ENCODE peak calls at places on chromosomes 1 and 21, in six cellular contexts. B is WTC11; S is stimulated activated CD4-positive, alpha-beta T cell treated with anti-CD3 and anti-CD28 coated beads, Interleukin-2, amount 100 ng/mL, for 48 hours; W is NAMALWA; J is esophagus squamous epithelium; C is activated T-helper 1 cell treated with anti-CD3 and anti-CD28 coated beads, Interleukin-12 subunit alpha, Interleukin-12 subunit beta, Interleukin-2, Interleukin-4 antibody, amounts not matched to agents 30 ng/mL and 10 ng/mL and 1 ng/mL, durations not matched to agents 14 hours and 24 hours and 36 hours. L is an unnamed sample.

GRCh38 chr1:230979952-230980351 is 1.1 kb downstream of the ARV1 start:
- DNase-seq in B (no peak), S (no peak), W (peak; percentile 11), J (no peak), C (no peak), L (no peak)

GRCh38 chr1:43648448-43648847 is 1.5 kb upstream of the KDM4A start:
- DNase-seq in B (no peak), S (no peak), W (peak; percentile 15), J (no peak), C (no peak), L (no peak)

GRCh38 chr1:63328140-63328521 is 5.8 kb downstream of the FOXD3 start:
- DNase-seq in B (no peak), S (no peak), W (no peak), J (no peak), C (no peak), L (no peak)

GRCh38 chr1:191541741-191542140 is 616.5 kb upstream of the RGS18 start:
- DNase-seq in B (no peak), S (no peak), W (no peak), J (no peak), C (no peak), L (no peak)

GRCh38 chr21:25961042-25961441 is 209.5 kb downstream of the APP start:
- DNase-seq in B (no peak), S (no peak), W (peak; percentile 16), J (no peak), C (no peak), L (peak; percentile 90)

GRCh38 chr1:59375321-59376220 is 78.7 kb downstream of the FGGY start:
- DNase-seq in B (no peak), S (no peak), W (no peak), J (no peak), C (no peak), L (no peak)

GRCh38 chr1:26408604-26409003 is 2.0 kb upstream of the LIN28A start:
- DNase-seq in B (peak; percentile 90), S (peak; percentile 71), W (peak; percentile 59), J (no peak), C (peak; percentile 59), L (peak; percentile 55)

GRCh38 chr1:5982868-5983267 is 9.4 kb downstream of the NPHP4 start:
- DNase-seq in B (no peak), S (no peak), W (no peak), J (no peak), C (no peak), L (no peak)

GRCh38 chr1:69524010-69524409 is 43.7 kb upstream of the LRRC7 start:
- DNase-seq in B (no peak), S (no peak), W (no peak), J (no peak), C (no peak), L (no peak)

GRCh38 chr1:218620956-218621355 is 275.8 kb downstream of the TGFB2 start:
- DNase-seq in B (no peak), S (no peak), W (no peak), J (no peak), C (no peak), L (no peak)

GRCh38 chr1:64675718-64676345 is 69.0 kb upstream of the RAVER2 start:
- DNase-seq in B (no peak), S (no peak), W (peak; percentile 51), J (no peak), C (no peak), L (peak; percentile 41)